ENCODE peak calls at places on chromosomes 16 and 17, in four cellular contexts. One of them, this sample, is unnamed.

GRCh38 chr17:82787081-82787848 is 35.4 kb downstream of the TBCD start:
- DNase-seq in pancreas: no peak
- DNase-seq in foreskin keratinocyte: peak; percentile 96
- DNase-seq in OCI-LY7: peak; percentile 97
- DNase-seq in this sample: peak; percentile 89

GRCh38 chr16:80554037-80554436 is 13.2 kb downstream of the DYNLRB2 start:
- DNase-seq in pancreas: no peak
- DNase-seq in foreskin keratinocyte: no peak
- DNase-seq in OCI-LY7: no peak
- DNase-seq in this sample: no peak

GRCh38 chr16:83308414-83308813 is 499.4 kb upstream of the HSBP1 start:
- DNase-seq in pancreas: no peak
- DNase-seq in foreskin keratinocyte: no peak
- DNase-seq in OCI-LY7: no peak
- DNase-seq in this sample: no peak

GRCh38 chr17:51251010-51251409 is 8.8 kb downstream of the MBTD1 start:
- DNase-seq in pancreas: no peak
- DNase-seq in foreskin keratinocyte: no peak
- DNase-seq in OCI-LY7: no peak
- DNase-seq in this sample: no peak

GRCh38 chr17:32546031-32546444 is 59.2 kb downstream of the CDK5R1 start:
- DNase-seq in pancreas: no peak
- DNase-seq in foreskin keratinocyte: no peak
- DNase-seq in OCI-LY7: no peak
- DNase-seq in this sample: no peak

GRCh38 chr16:84929421-84930297 is 81.7 kb downstream of the ZDHHC7 start:
- DNase-seq in pancreas: no peak
- DNase-seq in foreskin keratinocyte: no peak
- DNase-seq in OCI-LY7: no peak
- DNase-seq in this sample: no peak

GRCh38 chr17:6358131-6358530 is 76.8 kb downstream of the AIPL1 start:
- DNase-seq in pancreas: no peak
- DNase-seq in foreskin keratinocyte: no peak
- DNase-seq in OCI-LY7: no peak
- DNase-seq in this sample: no peak

GRCh38 chr16:59060212-59060611 is 326.1 kb upstream of the GOT2 start:
- DNase-seq in pancreas: no peak
- DNase-seq in foreskin keratinocyte: peak; percentile 78
- DNase-seq in OCI-LY7: no peak
- DNase-seq in this sample: no peak

GRCh38 chr17:46192484-46193245 is 564 bp downstream of the KANSL1 start:
- DNase-seq in pancreas: peak; percentile 75
- DNase-seq in foreskin keratinocyte: peak; percentile 37
- DNase-seq in OCI-LY7: peak; percentile 81
- DNase-seq in this sample: peak; percentile 68

GRCh38 chr17:17830740-17831207 is 6.0 kb downstream of the SREBF1 start:
- DNase-seq in pancreas: no peak
- DNase-seq in foreskin keratinocyte: no peak
- DNase-seq in OCI-LY7: no peak
- DNase-seq in this sample: no peak

GRCh38 chr16:57001026-57001669 is 11.8 kb downstream of the NLRC5 start:
- DNase-seq in pancreas: no peak
- DNase-seq in foreskin keratinocyte: no peak
- DNase-seq in OCI-LY7: no peak
- DNase-seq in this sample: no peak

GRCh38 chr17:4142107-4142900 is 526 bp downstream of the ZZEF1 start:
- DNase-seq in pancreas: peak; percentile 67
- DNase-seq in foreskin keratinocyte: no peak
- DNase-seq in OCI-LY7: peak; percentile 48
- DNase-seq in this sample: peak; percentile 37

GRCh38 chr17:58409432-58409831 is 7.9 kb downstream of the RNF43 start:
- DNase-seq in pancreas: no peak
- DNase-seq in foreskin keratinocyte: no peak
- DNase-seq in OCI-LY7: no peak
- DNase-seq in this sample: no peak

GRCh38 chr17:66835476-66835875 is 559 bp downstream of the CACNG5 start:
- DNase-seq in pancreas: no peak
- DNase-seq in foreskin keratinocyte: no peak
- DNase-seq in OCI-LY7: no peak
- DNase-seq in this sample: no peak

GRCh38 chr16:31707743-31708335 is 165.8 kb upstream of the ZNF267 start:
- DNase-seq in pancreas: no peak
- DNase-seq in foreskin keratinocyte: no peak
- DNase-seq in OCI-LY7: no peak
- DNase-seq in this sample: no peak

GRCh38 chr17:78664476-78665384 is 87.5 kb upstream of the DNAH17 start:
- DNase-seq in pancreas: no peak
- DNase-seq in foreskin keratinocyte: no peak
- DNase-seq in OCI-LY7: no peak
- DNase-seq in this sample: no peak

GRCh38 chr17:42608692-42609181 is 437 bp downstream of the RETREG3 start:
- DNase-seq in pancreas: no peak
- DNase-seq in foreskin keratinocyte: peak; percentile 4
- DNase-seq in OCI-LY7: peak; percentile 55
- DNase-seq in this sample: no peak

GRCh38 chr16:75307506-75307905 is 56.1 kb upstream of the BCAR1 start:
- DNase-seq in pancreas: no peak
- DNase-seq in foreskin keratinocyte: no peak
- DNase-seq in OCI-LY7: no peak
- DNase-seq in this sample: no peak

GRCh38 chr17:79981661-79982101 is 54.0 kb downstream of the TBC1D16 start:
- DNase-seq in pancreas: no peak
- DNase-seq in foreskin keratinocyte: no peak
- DNase-seq in OCI-LY7: no peak
- DNase-seq in this sample: no peak

DNA sequence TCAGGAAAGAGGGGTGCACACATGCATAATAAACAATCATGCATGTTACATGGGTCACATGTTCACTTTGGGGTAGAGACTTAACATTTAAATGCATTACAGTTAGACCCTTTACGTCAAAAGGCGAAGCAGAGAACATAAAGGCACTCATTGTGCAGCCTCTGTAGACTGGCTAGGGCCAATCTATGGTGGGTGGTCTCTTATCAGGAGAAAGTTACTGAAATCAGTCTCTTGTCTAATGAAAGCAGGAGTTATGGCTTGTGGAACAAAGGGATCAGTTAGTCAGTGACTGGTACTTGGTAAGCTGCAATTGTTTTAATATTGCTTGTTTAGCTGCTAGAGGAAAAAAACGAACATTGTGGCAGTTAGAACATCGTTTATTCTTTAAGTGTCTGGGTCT is 1.4 kb upstream of the CNEP1R1 start:
- DNase-seq in pancreas: no peak
- DNase-seq in foreskin keratinocyte: no peak
- DNase-seq in OCI-LY7: no peak
- DNase-seq in this sample: no peak
- TF ChIP-seq CTCF in pancreas: no peak
- TF ChIP-seq CTCF in foreskin keratinocyte: no peak
- TF ChIP-seq CTCF in OCI-LY7: no peak
- TF ChIP-seq CTCF in this sample: no peak

GRCh38 chr16:2485811-2486507 is 11.0 kb downstream of the TBC1D24 start:
- DNase-seq in pancreas: no peak
- DNase-seq in foreskin keratinocyte: no peak
- DNase-seq in OCI-LY7: no peak
- DNase-seq in this sample: no peak

GRCh38 chr16:2484898-2485508 is 10.1 kb downstream of the TBC1D24 start:
- DNase-seq in pancreas: no peak
- DNase-seq in foreskin keratinocyte: no peak
- DNase-seq in OCI-LY7: no peak
- DNase-seq in this sample: no peak

GRCh38 chr16:2487517-2487842 is 12.6 kb downstream of the TBC1D24 start:
- DNase-seq in pancreas: no peak
- DNase-seq in foreskin keratinocyte: no peak
- DNase-seq in OCI-LY7: no peak
- DNase-seq in this sample: no peak

GRCh38 chr16:2487903-2488531 is 13.1 kb downstream of the TBC1D24 start:
- DNase-seq in pancreas: no peak
- DNase-seq in foreskin keratinocyte: no peak
- DNase-seq in OCI-LY7: no peak
- DNase-seq in this sample: no peak

GRCh38 chr16:2486645-2487516 is 12.0 kb downstream of the TBC1D24 start:
- DNase-seq in pancreas: peak; percentile 53
- DNase-seq in foreskin keratinocyte: no peak
- DNase-seq in OCI-LY7: peak; percentile 50
- DNase-seq in this sample: no peak
- H3K27ac ChIP-seq in pancreas: no peak overlapping the region
- H3K27ac ChIP-seq in foreskin keratinocyte: no peak overlapping the region
- H3K27ac ChIP-seq in OCI-LY7: no peak overlapping the region
- H3K27ac ChIP-seq in this sample: peak overlapping the region; percentile 3

GRCh38 chr16:68306633-68307032 is 4.1 kb downstream of the SLC7A6OS start:
- DNase-seq in pancreas: no peak
- DNase-seq in foreskin keratinocyte: no peak
- DNase-seq in OCI-LY7: no peak
- DNase-seq in this sample: no peak

GRCh38 chr16:68313116-68313515 is 2.3 kb downstream of the PRMT7 start:
- DNase-seq in pancreas: no peak
- DNase-seq in foreskin keratinocyte: no peak
- DNase-seq in OCI-LY7: no peak
- DNase-seq in this sample: no peak

GRCh38 chr16:68309798-68310197 is 948 bp downstream of the SLC7A6OS start:
- DNase-seq in pancreas: no peak
- DNase-seq in foreskin keratinocyte: no peak
- DNase-seq in OCI-LY7: peak; percentile 38
- DNase-seq in this sample: no peak

GRCh38 chr16:68311316-68311620 is 449 bp downstream of the PRMT7 start:
- DNase-seq in pancreas: no peak
- DNase-seq in foreskin keratinocyte: no peak
- DNase-seq in OCI-LY7: no peak
- DNase-seq in this sample: peak; percentile 44

GRCh38 chr16:68310441-68311315 is at the start of the genes PRMT7 and SLC7A6OS:
- DNase-seq in pancreas: peak; percentile 85
- DNase-seq in foreskin keratinocyte: peak; percentile 83
- DNase-seq in OCI-LY7: peak; percentile 95
- DNase-seq in this sample: peak; percentile 97
- TF ChIP-seq CTCF in pancreas: no peak
- TF ChIP-seq CTCF in foreskin keratinocyte: peak; percentile 40
- TF ChIP-seq CTCF in OCI-LY7: no peak
- TF ChIP-seq CTCF in this sample: no peak

GRCh38 chr16:81937305-81938038 is 73.8 kb downstream of the SDR42E1 start:
- DNase-seq in pancreas: no peak
- DNase-seq in foreskin keratinocyte: peak; percentile 63
- DNase-seq in OCI-LY7: no peak
- DNase-seq in this sample: no peak

GRCh38 chr16:81940781-81941560 is 70.3 kb downstream of the SDR42E1 start:
- DNase-seq in pancreas: no peak
- DNase-seq in foreskin keratinocyte: peak; percentile 61
- DNase-seq in OCI-LY7: no peak
- DNase-seq in this sample: peak; percentile 55

GRCh38 chr16:81939164-81940067 is 71.9 kb downstream of the SDR42E1 start:
- DNase-seq in pancreas: no peak
- DNase-seq in foreskin keratinocyte: no peak
- DNase-seq in OCI-LY7: no peak
- DNase-seq in this sample: no peak

GRCh38 chr16:81936209-81936608 is 75.1 kb downstream of the SDR42E1 start:
- DNase-seq in pancreas: no peak
- DNase-seq in foreskin keratinocyte: no peak
- DNase-seq in OCI-LY7: no peak
- DNase-seq in this sample: no peak

GRCh38 chr16:81938331-81939163 is 72.7 kb downstream of the SDR42E1 start:
- DNase-seq in pancreas: no peak
- DNase-seq in foreskin keratinocyte: no peak
- DNase-seq in OCI-LY7: no peak
- DNase-seq in this sample: no peak
- H3K27ac ChIP-seq in pancreas: no peak overlapping the region
- H3K27ac ChIP-seq in foreskin keratinocyte: no peak overlapping the region
- H3K27ac ChIP-seq in OCI-LY7: no peak overlapping the region
- H3K27ac ChIP-seq in this sample: no peak overlapping the region